ENCODE peak calls at places on chromosome 6, in seven cellular contexts. H is IMR-90, E is neural progenitor cell, S is HCT116, T is HepG2, Z is fibroblast of lung, L is GM23338. V is an unnamed sample.

GRCh38 chr6:3325210-3325609 is 66.5 kb downstream of the PSMG4 start:
- DNase-seq in E (no peak), Z (peak), T (no peak), L (no peak), H (peak), S (no peak), V (no peak)

GRCh38 chr6:24283043-24283985 is 74.5 kb downstream of the DCDC2 start:
- DNase-seq in H (peak), S (peak), E (peak), Z (peak), L (peak), T (peak), V (peak)

GRCh38 chr6:157620905-157621304 is 202.1 kb upstream of the SNX9 start:
- DNase-seq in H (no peak), T (no peak), E (no peak), Z (peak), L (no peak), S (no peak), V (peak)

GRCh38 chr6:21402368-21402767 is 191.2 kb upstream of the SOX4 start:
- DNase-seq in H (peak), Z (peak), L (no peak), S (no peak), T (no peak), E (no peak), V (peak)

GRCh38 chr6:127267742-127268588 is 1.3 kb downstream of the RNF146 start:
- DNase-seq in T (peak), S (no peak), E (peak), H (no peak), Z (no peak), L (peak), V (no peak)

GRCh38 chr6:162941128-162941527 is 213.4 kb downstream of the PACRG start:
- DNase-seq in L (no peak), Z (no peak), E (no peak), S (no peak), H (no peak), T (no peak), V (no peak)

GRCh38 chr6:169778646-169779045 is 27.2 kb downstream of the ERMARD start:
- DNase-seq in L (no peak), H (no peak), T (no peak), Z (no peak), S (no peak), E (no peak), V (no peak)

GRCh38 chr6:151413372-151414145 is 22.2 kb upstream of the ZBTB2 start:
- DNase-seq in L (no peak), S (no peak), H (no peak), T (no peak), Z (no peak), E (no peak), V (no peak)

GRCh38 chr6:78062993-78063392 is 410.2 kb downstream of the MEI4 start:
- DNase-seq in E (no peak), Z (no peak), L (no peak), S (no peak), H (no peak), T (no peak), V (no peak)

GRCh38 chr6:56040875-56041274 is 165.5 kb upstream of the BMP5 start:
- DNase-seq in E (no peak), Z (peak), S (no peak), T (no peak), L (no peak), H (peak), V (no peak)

GRCh38 chr6:47196113-47196512 is 113.6 kb downstream of the TNFRSF21 start:
- DNase-seq in T (no peak), Z (peak), E (no peak), H (peak), L (no peak), S (no peak), V (no peak)

GRCh38 chr6:26305097-26305841 is 59.7 kb upstream of the BTN3A2 start:
- DNase-seq in S (peak), H (peak), L (peak), Z (peak), E (peak), T (peak), V (peak)

GRCh38 chr6:133978896-133979240 is 25.8 kb downstream of the TBPL1 start:
- DNase-seq in S (no peak), L (no peak), Z (no peak), T (no peak), E (no peak), H (no peak), V (no peak)

GRCh38 chr6:21922086-21922485 is 328.5 kb downstream of the SOX4 start:
- DNase-seq in T (no peak), E (peak), L (peak), H (peak), Z (peak), S (no peak), V (peak)

GRCh38 chr6:157459327-157459726 is 78.3 kb downstream of the ZDHHC14 start:
- DNase-seq in E (no peak), H (no peak), Z (no peak), L (no peak), T (no peak), S (no peak), V (no peak)

GRCh38 chr6:5994234-5994998 is 12.3 kb downstream of the NRN1 start:
- DNase-seq in Z (no peak), S (no peak), H (no peak), T (no peak), L (peak), E (peak), V (no peak)
- TF ChIP-seq CTCF in Z (no peak), S (no peak), H (no peak), T (no peak), L (peak), E (peak), V (no peak)

GRCh38 chr6:130517444-130517931 is 151.7 kb downstream of the TMEM200A start:
- DNase-seq in S (peak), E (no peak), Z (peak), L (no peak), H (peak), T (no peak), V (no peak)
- H3K4me2 ChIP-seq in S (peak), E (no peak), Z (no peak), L (no peak), H (no peak), T (no peak), V (no peak)

GRCh38 chr6:155690820-155691219 is 235.2 kb upstream of the NOX3 start:
- DNase-seq in E (no peak), H (no peak), T (no peak), Z (no peak), L (no peak), S (no peak), V (no peak)

GRCh38 chr6:155687645-155688044 is 232.0 kb upstream of the NOX3 start:
- DNase-seq in L (no peak), H (no peak), T (no peak), E (no peak), Z (no peak), S (no peak), V (no peak)
- H3K27ac ChIP-seq in L (no peak), H (no peak), T (no peak), E (no peak), Z (no peak), S (no peak), V (no peak)

GRCh38 chr6:166515072-166515810 is 71.2 kb downstream of the RAMACL start:
- DNase-seq in H (peak), Z (peak), E (no peak), L (no peak), T (peak), S (peak), V (peak)
- TF ChIP-seq CTCF in H (peak), Z (peak), E (no peak), L (no peak), T (no peak), S (peak), V (peak)

V was measured in hepatocyte.